ENCODE peak calls at places on chromosomes 6 and 20, in five cellular contexts. One of them, this sample, is unnamed.
A peak's percentile ranks its signal among the peaks of the same experiment; 100 is the strongest.

GRCh38 chr6:149859368-149859767 is 4.8 kb downstream of the LRP11 start:
- DNase-seq in IMR-90: peak; percentile 96
- DNase-seq in fibroblast of mammary gland: peak; percentile 95
- DNase-seq in amygdala: no peak
- DNase-seq in heart right ventricle: no peak
- DNase-seq in this sample: peak; percentile 56

GRCh38 chr20:36885355-36885754 is 9.4 kb downstream of the TLDC2 start:
- DNase-seq in amygdala: no peak
- DNase-seq in heart right ventricle: no peak
- DNase-seq in fibroblast of mammary gland: peak; percentile 26
- DNase-seq in IMR-90: no peak
- DNase-seq in this sample: no peak

GRCh38 chr6:90135672-90136071 is 161.0 kb downstream of the BACH2 start:
- DNase-seq in IMR-90: peak; percentile 90
- DNase-seq in fibroblast of mammary gland: peak; percentile 90
- DNase-seq in amygdala: no peak
- DNase-seq in heart right ventricle: no peak
- DNase-seq in this sample: peak; percentile 69

GRCh38 chr20:34155864-34156263 is 43.8 kb upstream of the EIF2S2 start:
- DNase-seq in amygdala: no peak
- DNase-seq in fibroblast of mammary gland: no peak
- DNase-seq in heart right ventricle: no peak
- DNase-seq in IMR-90: no peak
- DNase-seq in this sample: no peak

GRCh38 chr6:169265486-169266131 is 12.0 kb upstream of the THBS2 start:
- DNase-seq in amygdala: no peak
- DNase-seq in fibroblast of mammary gland: no peak
- DNase-seq in IMR-90: no peak
- DNase-seq in heart right ventricle: no peak
- DNase-seq in this sample: no peak

GRCh38 chr6:163099621-163100171 is 314.8 kb upstream of the QKI start:
- DNase-seq in IMR-90: no peak
- DNase-seq in heart right ventricle: no peak
- DNase-seq in fibroblast of mammary gland: no peak
- DNase-seq in amygdala: no peak
- DNase-seq in this sample: no peak

GRCh38 chr20:407097-407952 is 774 bp upstream of the RBCK1 start:
- DNase-seq in fibroblast of mammary gland: peak; percentile 77
- DNase-seq in heart right ventricle: peak; percentile 83
- DNase-seq in amygdala: peak; percentile 51
- DNase-seq in IMR-90: peak; percentile 59
- DNase-seq in this sample: peak; percentile 88

GRCh38 chr6:126335210-126335609 is 4.7 kb upstream of the CENPW start:
- DNase-seq in IMR-90: no peak
- DNase-seq in heart right ventricle: no peak
- DNase-seq in amygdala: no peak
- DNase-seq in fibroblast of mammary gland: no peak
- DNase-seq in this sample: no peak

GRCh38 chr20:50037123-50037522 is 54.3 kb downstream of the SNAI1 start:
- DNase-seq in IMR-90: no peak
- DNase-seq in heart right ventricle: no peak
- DNase-seq in fibroblast of mammary gland: no peak
- DNase-seq in amygdala: no peak
- DNase-seq in this sample: no peak

GRCh38 chr6:4957521-4958231 is 46.2 kb downstream of the RPP40 start:
- DNase-seq in IMR-90: no peak
- DNase-seq in fibroblast of mammary gland: peak; percentile 38
- DNase-seq in heart right ventricle: no peak
- DNase-seq in amygdala: no peak
- DNase-seq in this sample: peak; percentile 31

GRCh38 chr20:9214676-9215075 is 145.8 kb downstream of the PLCB4 start:
- DNase-seq in fibroblast of mammary gland: peak; percentile 96
- DNase-seq in heart right ventricle: no peak
- DNase-seq in IMR-90: peak; percentile 95
- DNase-seq in amygdala: no peak
- DNase-seq in this sample: no peak

GRCh38 chr6:27188206-27188884 is 59.2 kb upstream of the PRSS16 start:
- DNase-seq in fibroblast of mammary gland: peak; percentile 78
- DNase-seq in IMR-90: peak; percentile 84
- DNase-seq in heart right ventricle: peak; percentile 21
- DNase-seq in amygdala: no peak
- DNase-seq in this sample: peak; percentile 88

GRCh38 chr20:18773566-18773965 is 40.0 kb upstream of the SCP2D1 start:
- DNase-seq in fibroblast of mammary gland: no peak
- DNase-seq in amygdala: no peak
- DNase-seq in IMR-90: no peak
- DNase-seq in heart right ventricle: no peak
- DNase-seq in this sample: no peak

GRCh38 chr6:80165143-80165542 is 58.7 kb downstream of the BCKDHB start:
- DNase-seq in amygdala: no peak
- DNase-seq in heart right ventricle: no peak
- DNase-seq in IMR-90: peak; percentile 45
- DNase-seq in fibroblast of mammary gland: peak; percentile 79
- DNase-seq in this sample: peak; percentile 49

GRCh38 chr20:36847009-36847709 is 28.8 kb upstream of the TLDC2 start:
- DNase-seq in IMR-90: peak; percentile 83
- DNase-seq in heart right ventricle: peak; percentile 78
- DNase-seq in fibroblast of mammary gland: peak; percentile 99
- DNase-seq in amygdala: peak; percentile 15
- DNase-seq in this sample: peak; percentile 83

GRCh38 chr20:10715035-10715434 is 41.2 kb upstream of the JAG1 start:
- DNase-seq in IMR-90: peak; percentile 89
- DNase-seq in heart right ventricle: no peak
- DNase-seq in fibroblast of mammary gland: peak; percentile 56
- DNase-seq in amygdala: no peak
- DNase-seq in this sample: no peak

GRCh38 chr20:26214991-26215390 is 518.3 kb upstream of the ZNF337 start:
- DNase-seq in amygdala: no peak
- DNase-seq in IMR-90: peak; percentile 3
- DNase-seq in fibroblast of mammary gland: no peak
- DNase-seq in heart right ventricle: no peak
- DNase-seq in this sample: no peak

GRCh38 chr20:48649868-48650267 is 177.9 kb downstream of the PREX1 start:
- DNase-seq in fibroblast of mammary gland: no peak
- DNase-seq in amygdala: no peak
- DNase-seq in IMR-90: no peak
- DNase-seq in heart right ventricle: no peak
- DNase-seq in this sample: no peak

GRCh38 chr6:150684715-150685459 is 85.2 kb downstream of the PLEKHG1 start:
- DNase-seq in amygdala: no peak
- DNase-seq in heart right ventricle: no peak
- DNase-seq in fibroblast of mammary gland: no peak
- DNase-seq in IMR-90: no peak
- DNase-seq in this sample: no peak

GRCh38 chr6:54910326-54910952 is 63.9 kb downstream of the FAM83B start:
- DNase-seq in fibroblast of mammary gland: no peak
- DNase-seq in amygdala: no peak
- DNase-seq in IMR-90: peak; percentile 8
- DNase-seq in heart right ventricle: no peak
- DNase-seq in this sample: no peak

GRCh38 chr6:133681880-133682279 is 207.0 kb upstream of the TCF21 start:
- DNase-seq in amygdala: no peak
- DNase-seq in heart right ventricle: no peak
- DNase-seq in fibroblast of mammary gland: no peak
- DNase-seq in IMR-90: no peak
- DNase-seq in this sample: no peak

GRCh38 chr6:133314951-133315350 is 73.8 kb downstream of the EYA4 start:
- DNase-seq in heart right ventricle: no peak
- DNase-seq in amygdala: no peak
- DNase-seq in fibroblast of mammary gland: no peak
- DNase-seq in IMR-90: no peak
- DNase-seq in this sample: no peak

GRCh38 chr6:74946961-74947360 is 258.9 kb downstream of the COL12A1 start:
- DNase-seq in fibroblast of mammary gland: peak; percentile 70
- DNase-seq in amygdala: no peak
- DNase-seq in heart right ventricle: no peak
- DNase-seq in IMR-90: peak; percentile 78
- DNase-seq in this sample: peak; percentile 70

GRCh38 chr20:62860924-62861691 is 514 bp downstream of the TCFL5 start:
- DNase-seq in IMR-90: no peak
- DNase-seq in heart right ventricle: no peak
- DNase-seq in amygdala: no peak
- DNase-seq in fibroblast of mammary gland: no peak
- DNase-seq in this sample: peak; percentile 20

GRCh38 chr6:106300944-106301343 is 24.6 kb downstream of the ATG5 start:
- DNase-seq in fibroblast of mammary gland: peak; percentile 66
- DNase-seq in heart right ventricle: no peak
- DNase-seq in amygdala: no peak
- DNase-seq in IMR-90: peak; percentile 65
- DNase-seq in this sample: peak; percentile 43

GRCh38 chr20:53079883-53080282 is 107.7 kb downstream of the TSHZ2 start:
- DNase-seq in heart right ventricle: no peak
- DNase-seq in fibroblast of mammary gland: peak; percentile 23
- DNase-seq in amygdala: no peak
- DNase-seq in IMR-90: no peak
- DNase-seq in this sample: no peak

GRCh38 chr20:61371501-61372150 is 119.6 kb downstream of the CDH4 start:
- DNase-seq in IMR-90: peak; percentile 5
- DNase-seq in heart right ventricle: no peak
- DNase-seq in amygdala: no peak
- DNase-seq in fibroblast of mammary gland: no peak
- DNase-seq in this sample: no peak

GRCh38 chr20:20369353-20370086 is 1.6 kb downstream of the INSM1 start:
- DNase-seq in fibroblast of mammary gland: no peak
- DNase-seq in IMR-90: no peak
- DNase-seq in heart right ventricle: no peak
- DNase-seq in amygdala: no peak
- DNase-seq in this sample: peak; percentile 59